ENCODE peak calls at places on chromosomes 2 and 18, in eight cellular contexts. I is sigmoid colon; C is left ventricle myocardium inferior; E is trophoblast cell; K is left lung; O is naive thymus-derived CD4-positive, alpha-beta T cell; R is neuronal stem cell; H is right cardiac atrium. Z is an unnamed sample.

GRCh38 chr2:82215212-82215611 is 1910.7 kb upstream of the LRRTM1 start:
- DNase-seq in H (no peak), C (no peak), O (no peak), K (no peak), E (no peak), R (no peak), I (no peak), Z (no peak)

GRCh38 chr2:65357959-65358294 is 74.5 kb downstream of the SPRED2 start:
- DNase-seq in I (no peak), H (no peak), O (no peak), C (no peak), E (no peak), K (no peak), R (no peak), Z (no peak)

GRCh38 chr18:26813043-26813442 is 52.5 kb downstream of the AQP4 start:
- DNase-seq in C (no peak), K (no peak), O (no peak), H (peak; percentile 21), E (peak; percentile 14), I (no peak), R (no peak), Z (no peak)

GRCh38 chr2:95121150-95121494 is 486 bp downstream of the MRPS5 start:
- DNase-seq in H (no peak), I (no peak), K (no peak), C (no peak), O (no peak), E (no peak), R (no peak), Z (no peak)

GRCh38 chr2:187924293-187924692 is 367.4 kb upstream of the GULP1 start:
- DNase-seq in C (no peak), H (no peak), I (no peak), E (no peak), K (no peak), R (no peak), O (no peak), Z (no peak)

GRCh38 chr2:216713691-216714411 is 18.5 kb upstream of the IGFBP5 start:
- DNase-seq in I (peak; percentile 76), R (no peak), C (peak; percentile 73), K (no peak), O (no peak), H (peak; percentile 42), E (no peak), Z (no peak)

GRCh38 chr2:208285853-208286252 is 19.8 kb downstream of the PIKFYVE start:
- DNase-seq in R (no peak), H (no peak), C (no peak), E (no peak), I (no peak), K (no peak), O (no peak), Z (no peak)

GRCh38 chr2:36246320-36246990 is 109.1 kb upstream of the CRIM1 start:
- DNase-seq in O (peak; percentile 84), E (no peak), I (no peak), C (no peak), K (no peak), H (no peak), R (no peak), Z (no peak)

GRCh38 chr2:103396152-103396551 is 634.3 kb downstream of the TMEM182 start:
- DNase-seq in E (no peak), I (no peak), R (no peak), O (no peak), C (no peak), H (no peak), K (no peak), Z (no peak)

GRCh38 chr2:160816916-160817315 is 323.3 kb upstream of the RBMS1 start:
- DNase-seq in C (no peak), I (no peak), O (no peak), K (no peak), E (no peak), H (no peak), R (no peak), Z (no peak)

GRCh38 chr2:203533696-203534471 is 1.2 kb downstream of the RAPH1 start:
- DNase-seq in C (no peak), E (peak; percentile 27), O (peak; percentile 18), K (no peak), H (no peak), R (peak; percentile 9), I (no peak), Z (no peak)

GRCh38 chr2:24409700-24410556 is 49.6 kb upstream of the ITSN2 start:
- DNase-seq in E (peak; percentile 28), H (no peak), R (peak; percentile 72), O (peak; percentile 38), I (no peak), C (no peak), K (no peak), Z (no peak)

GRCh38 chr2:45274190-45274926 is 265.1 kb upstream of the SIX2 start:
- DNase-seq in H (no peak), C (no peak), R (peak; percentile 24), I (peak; percentile 6), O (no peak), K (no peak), E (no peak), Z (peak; percentile 85)

GRCh38 chr2:128073278-128073677 is 17.7 kb upstream of the UGGT1 start:
- DNase-seq in C (no peak), I (no peak), K (no peak), H (no peak), O (no peak), R (no peak), E (no peak), Z (no peak)

GRCh38 chr2:105744909-105745853 is at the start of gene NCK2:
- DNase-seq in K (peak; percentile 41), H (peak; percentile 33), E (no peak), R (peak; percentile 27), C (peak; percentile 19), O (no peak), I (no peak), Z (peak; percentile 55)

GRCh38 chr2:4792126-4792525 is 900.1 kb upstream of the SOX11 start:
- DNase-seq in I (no peak), H (no peak), R (no peak), C (no peak), E (no peak), O (no peak), K (no peak), Z (no peak)

GRCh38 chr2:151200277-151200676 is 61.4 kb downstream of the RBM43 start:
- DNase-seq in E (no peak), I (no peak), K (no peak), R (no peak), H (no peak), O (no peak), C (no peak), Z (no peak)

GRCh38 chr2:175309799-175310198 is 128.3 kb upstream of the ATP5MC3 start:
- DNase-seq in I (no peak), O (no peak), K (no peak), E (no peak), C (no peak), H (no peak), R (no peak), Z (no peak)

GRCh38 chr2:19354417-19355022 is 3.9 kb downstream of the OSR1 start:
- DNase-seq in H (no peak), K (no peak), E (no peak), C (no peak), R (no peak), O (no peak), I (no peak), Z (no peak)

GRCh38 chr2:19356545-19357382 is 1.7 kb downstream of the OSR1 start:
- DNase-seq in I (no peak), O (no peak), R (no peak), E (no peak), H (no peak), K (no peak), C (no peak), Z (no peak)

GRCh38 chr2:19357383-19358241 is 811 bp downstream of the OSR1 start:
- DNase-seq in O (no peak), C (peak; percentile 25), E (no peak), R (no peak), I (no peak), H (no peak), K (no peak), Z (no peak)

GRCh38 chr2:19355416-19355821 is 3.0 kb downstream of the OSR1 start:
- DNase-seq in R (no peak), H (no peak), C (no peak), E (no peak), I (no peak), O (no peak), K (no peak), Z (no peak)

GRCh38 chr2:19355931-19356544 is 2.4 kb downstream of the OSR1 start:
- DNase-seq in R (no peak), I (no peak), O (no peak), K (no peak), H (no peak), E (no peak), C (no peak), Z (no peak)
- H3K9me3 ChIP-seq in R (peaks cover 4% of the 10 kb centered on the region), I (no peaks in the 10 kb centered on the region), O (no peaks in the 10 kb centered on the region), K (no peaks in the 10 kb centered on the region), H (no peaks in the 10 kb centered on the region), E (peaks cover 14% of the 10 kb centered on the region), C (no peaks in the 10 kb centered on the region), Z (no peaks in the 10 kb centered on the region)

DNA sequence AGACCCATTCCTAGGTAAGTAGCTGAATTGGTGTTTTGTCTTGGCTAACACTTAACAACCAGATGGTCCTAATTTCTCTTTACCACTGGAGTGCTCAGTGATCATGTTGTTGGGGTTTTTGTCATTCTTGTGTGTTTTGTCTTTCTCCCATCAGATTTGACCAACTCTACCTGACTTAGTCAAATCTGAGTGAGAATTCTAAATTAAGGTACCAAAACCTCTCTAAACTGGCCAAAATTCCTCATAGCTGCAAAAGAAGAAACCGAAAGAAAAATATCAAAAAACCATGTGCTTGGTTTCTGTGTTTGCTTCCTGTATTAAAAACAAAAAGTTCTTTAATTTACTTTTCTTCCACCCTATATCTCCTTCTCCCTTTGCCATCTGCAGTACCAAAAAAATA is 350.7 kb upstream of the SPHKAP start:
- DNase-seq in E (no peak), K (no peak), O (no peak), C (no peak), I (no peak), H (no peak), R (no peak), Z (no peak)
- H3K9me3 ChIP-seq in E (peaks cover 6% of the 10 kb centered on the region), K (peaks cover 42% of the 10 kb centered on the region), O (no peaks in the 10 kb centered on the region), C (peaks cover 27% of the 10 kb centered on the region), I (no peaks in the 10 kb centered on the region), H (no peaks in the 10 kb centered on the region), R (peaks cover 1% of the 10 kb centered on the region), Z (no peaks in the 10 kb centered on the region)

GRCh38 chr2:98972582-98973167 is 36.6 kb upstream of the CRACDL start:
- DNase-seq in C (no peak), E (no peak), R (no peak), I (no peak), K (no peak), O (no peak), H (no peak), Z (no peak)
- H3K9me3 ChIP-seq in C (peaks cover 66% of the 10 kb centered on the region), E (peaks cover 2% of the 10 kb centered on the region), R (peaks cover 4% of the 10 kb centered on the region), I (peaks cover 8% of the 10 kb centered on the region), K (peaks cover 54% of the 10 kb centered on the region), O (peaks cover 5% of the 10 kb centered on the region), H (peaks cover 2% of the 10 kb centered on the region), Z (no peaks in the 10 kb centered on the region)

DNA sequence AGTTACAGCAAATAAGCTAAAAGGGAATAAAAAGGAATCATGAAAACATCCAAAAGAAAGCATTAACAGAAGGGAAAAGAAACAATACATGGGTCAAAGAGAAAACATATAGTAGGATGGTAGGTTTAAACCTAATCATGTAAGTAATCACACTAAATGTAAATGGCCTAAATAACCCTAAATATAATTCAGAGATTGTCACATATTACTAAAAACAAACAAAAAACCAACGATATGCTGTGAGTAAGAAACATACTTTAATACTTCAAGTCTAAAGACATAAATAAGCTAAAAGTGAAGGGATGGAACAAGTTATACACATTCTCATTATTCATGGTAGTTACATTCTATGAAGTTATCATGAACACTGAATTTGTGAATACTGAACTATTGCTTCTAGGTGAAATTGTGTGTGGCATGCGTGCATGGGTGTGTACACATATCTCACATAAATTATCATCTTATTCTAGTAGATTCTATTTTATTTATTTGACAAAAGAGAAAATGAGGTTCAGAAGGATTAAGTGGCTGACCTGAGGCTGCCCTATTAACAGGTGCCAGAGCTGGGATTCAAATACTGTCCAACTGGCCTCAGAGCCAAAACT is 170.9 kb downstream of the SEPTIN10 start:
- DNase-seq in K (no peak), I (no peak), E (no peak), O (no peak), H (no peak), C (no peak), R (no peak), Z (no peak)
- H3K9me3 ChIP-seq in K (peaks cover 45% of the 10 kb centered on the region), I (no peaks in the 10 kb centered on the region), E (peaks cover 9% of the 10 kb centered on the region), O (peaks cover 6% of the 10 kb centered on the region), H (no peaks in the 10 kb centered on the region), C (peaks cover 46% of the 10 kb centered on the region), R (no peaks in the 10 kb centered on the region), Z (no peaks in the 10 kb centered on the region)

Z was measured in pancreas.